ENCODE peak calls at places on chromosomes 13 and 19, in five cellular contexts. Z is AG10803, S is choroid plexus epithelial cell, P is heart right ventricle, H is Karpas-422. I is an unnamed sample.

GRCh38 chr13:113058988-113059850 is 46.4 kb upstream of the F7 start:
- DNase-seq in Z (no peak), S (peak; percentile 2), P (peak; percentile 3), H (no peak), I (no peak)

GRCh38 chr19:23698711-23699520 is 11.9 kb upstream of the ZNF675 start:
- DNase-seq in Z (no peak), S (no peak), P (no peak), H (no peak), I (peak; percentile 27)

GRCh38 chr13:69737129-69737935 is 370.3 kb upstream of the ATXN8OS start:
- DNase-seq in Z (no peak), S (no peak), P (no peak), H (no peak), I (no peak)

GRCh38 chr13:78413887-78414553 is 189.3 kb downstream of the POU4F1 start:
- DNase-seq in Z (no peak), S (no peak), P (no peak), H (no peak), I (no peak)

GRCh38 chr13:49838989-49839388 is 46.5 kb upstream of the KPNA3 start:
- DNase-seq in Z (no peak), S (no peak), P (no peak), H (no peak), I (peak; percentile 2)

GRCh38 chr13:21117104-21117809 is 55.9 kb upstream of the LATS2 start:
- DNase-seq in Z (no peak), S (no peak), P (no peak), H (no peak), I (no peak)

GRCh38 chr19:11247391-11247790 is 8.0 kb downstream of the ANGPTL8 start:
- DNase-seq in Z (no peak), S (peak; percentile 33), P (peak; percentile 91), H (no peak), I (no peak)

GRCh38 chr13:107881362-107881761 is 334.0 kb downstream of the LIG4 start:
- DNase-seq in Z (no peak), S (peak; percentile 57), P (no peak), H (no peak), I (no peak)

GRCh38 chr13:50915562-50915961 is 6.0 kb downstream of the RNASEH2B start:
- DNase-seq in Z (no peak), S (no peak), P (no peak), H (peak; percentile 74), I (peak; percentile 50)

GRCh38 chr19:14661372-14661924 is 13.2 kb downstream of the ADGRE3 start:
- DNase-seq in Z (no peak), S (no peak), P (no peak), H (no peak), I (peak; percentile 11)

GRCh38 chr19:38852231-38853044 is 2.7 kb upstream of the HNRNPL start:
- DNase-seq in Z (peak; percentile 83), S (peak; percentile 58), P (no peak), H (peak; percentile 82), I (peak; percentile 78)

GRCh38 chr13:75151081-75151643 is 330.8 kb downstream of the TBC1D4 start:
- DNase-seq in Z (peak; percentile 23), S (peak; percentile 91), P (no peak), H (no peak), I (no peak)

GRCh38 chr19:56476671-56477428 is at the start of gene ZNF667:
- DNase-seq in Z (peak; percentile 67), S (peak; percentile 38), P (no peak), H (no peak), I (peak; percentile 4)

GRCh38 chr13:26420282-26420960 is 137.1 kb upstream of the WASF3 start:
- DNase-seq in Z (peak; percentile 18), S (no peak), P (no peak), H (no peak), I (no peak)

GRCh38 chr13:51292000-51292550 is 47.4 kb upstream of the SERPINE3 start:
- DNase-seq in Z (peak; percentile 45), S (peak; percentile 63), P (no peak), H (no peak), I (no peak)

GRCh38 chr19:33374406-33374703 is 846 bp downstream of the CEBPG start:
- DNase-seq in Z (peak; percentile 44), S (peak; percentile 47), P (no peak), H (peak; percentile 69), I (no peak)

GRCh38 chr19:53768401-53768800 is 55.7 kb downstream of the NLRP12 start:
- DNase-seq in Z (no peak), S (no peak), P (no peak), H (no peak), I (no peak)

GRCh38 chr13:51266642-51267041 is 44.4 kb downstream of the FAM124A start:
- DNase-seq in Z (no peak), S (no peak), P (no peak), H (no peak), I (no peak)

GRCh38 chr19:34500656-34501120 is 19.1 kb downstream of the WTIP start:
- DNase-seq in Z (no peak), S (no peak), P (no peak), H (no peak), I (peak; percentile 24)

GRCh38 chr19:32354345-32354744 is 8.9 kb downstream of the ZNF507 start:
- DNase-seq in Z (no peak), S (no peak), P (no peak), H (no peak), I (no peak)

GRCh38 chr13:57739791-57740190 is 108.2 kb downstream of the PCDH17 start:
- DNase-seq in Z (no peak), S (no peak), P (no peak), H (no peak), I (no peak)

DNA sequence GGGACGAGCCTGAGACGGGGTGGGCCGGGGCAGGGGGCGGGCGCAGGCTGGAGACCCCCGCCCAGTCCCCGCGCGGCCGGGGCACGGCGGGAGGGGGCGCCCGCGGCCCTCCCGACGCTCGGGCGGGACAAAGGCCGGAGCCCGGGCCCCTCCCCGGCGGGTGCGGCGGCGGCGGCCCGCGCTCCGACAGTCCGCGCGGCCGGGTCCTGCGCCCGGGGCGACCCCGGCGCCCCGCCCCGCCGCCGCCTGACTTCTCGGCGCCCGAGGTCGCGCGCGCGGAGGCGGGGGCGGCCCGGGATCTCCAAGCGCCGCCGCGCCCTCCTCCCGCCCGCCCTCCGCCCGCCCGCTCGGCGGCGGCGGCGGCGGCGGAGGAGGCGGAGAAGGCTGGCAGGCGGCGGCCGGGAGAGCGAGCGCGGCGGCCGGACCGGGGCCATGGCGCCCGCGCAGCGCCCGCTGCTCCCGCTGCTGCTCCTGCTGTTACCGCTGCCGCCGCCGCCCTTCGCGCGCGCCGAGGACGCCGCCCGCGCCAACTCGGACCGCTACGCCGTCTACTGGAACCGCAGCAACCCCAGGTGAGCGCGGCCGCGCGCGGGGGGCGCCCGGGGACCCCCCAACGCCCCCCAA is at the start of gene EFNA2:
- DNase-seq in Z (no peak), S (no peak), P (no peak), H (no peak), I (no peak)
- H3K4me3 ChIP-seq in Z (no peak within 1 kb of the TSS), S (no peak within 1 kb of the TSS), P (no peak within 1 kb of the TSS), H (no peak within 1 kb of the TSS), I (peak within 1 kb of the TSS; percentile 60)

GRCh38 chr19:3396881-3397265 is 30.5 kb downstream of the NFIC start:
- DNase-seq in Z (no peak), S (no peak), P (no peak), H (no peak), I (no peak)
- H3K4me3 ChIP-seq in Z (no peak overlapping the region), S (no peak overlapping the region), P (no peak overlapping the region), H (no peak overlapping the region), I (no peak overlapping the region)

GRCh38 chr19:36152886-36153525 is 759 bp upstream of the COX7A1 start:
- DNase-seq in Z (no peak), S (no peak), P (no peak), H (no peak), I (no peak)
- H3K4me3 ChIP-seq in Z (peak overlapping the region; percentile 62), S (peak overlapping the region; percentile 60), P (peak overlapping the region; percentile 78), H (no peak overlapping the region), I (peak overlapping the region; percentile 77)

GRCh38 chr19:2039959-2040646 is 10.9 kb downstream of the MKNK2 start:
- DNase-seq in Z (no peak), S (no peak), P (no peak), H (peak; percentile 59), I (no peak)

GRCh38 chr19:2041686-2042484 is 9.2 kb downstream of the MKNK2 start:
- DNase-seq in Z (peak; percentile 84), S (peak; percentile 96), P (peak; percentile 99), H (peak; percentile 98), I (peak; percentile 97)

GRCh38 chr19:2039082-2039958 is 11.7 kb downstream of the MKNK2 start:
- DNase-seq in Z (no peak), S (no peak), P (no peak), H (peak; percentile 62), I (no peak)

GRCh38 chr19:2041436-2041685 is 9.7 kb downstream of the MKNK2 start:
- DNase-seq in Z (no peak), S (no peak), P (no peak), H (no peak), I (no peak)

DNA sequence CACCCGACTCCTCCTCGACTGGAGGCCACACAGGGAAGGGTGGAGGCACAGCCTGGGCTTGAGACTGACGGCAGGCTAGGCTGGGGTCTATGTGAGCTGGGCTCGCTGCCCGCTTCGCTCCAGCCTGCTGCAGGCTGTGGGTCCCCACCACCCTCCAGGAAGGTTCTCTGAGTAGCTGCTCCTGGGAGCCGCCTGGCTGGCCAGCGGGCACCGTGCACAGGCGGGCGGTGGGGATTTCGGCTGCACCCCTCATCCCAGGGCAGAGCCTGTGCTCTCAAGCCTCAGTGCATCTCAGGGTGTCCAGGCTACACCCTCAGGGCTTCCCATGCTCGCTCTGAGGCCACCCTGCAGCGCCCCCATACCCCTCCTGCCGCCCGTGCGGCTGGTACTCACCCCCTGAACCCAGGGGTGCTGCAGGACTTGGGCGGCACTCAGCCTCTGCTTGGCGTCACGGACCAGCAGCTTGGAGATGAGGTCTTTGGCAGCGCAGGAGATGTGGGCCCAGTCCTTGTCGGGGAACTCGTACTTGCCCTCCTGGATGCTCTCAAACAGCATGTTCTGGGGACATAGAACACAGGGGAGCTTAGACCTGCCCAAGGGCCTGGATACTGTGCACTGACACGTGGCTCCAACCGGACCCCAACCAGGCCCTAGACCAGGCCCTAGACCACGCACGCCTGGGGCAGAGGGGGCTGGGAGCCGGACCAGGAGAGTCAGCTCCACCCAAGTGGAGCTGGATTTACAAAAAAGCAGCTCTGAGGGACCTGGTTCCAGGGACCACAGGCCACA is 10.2 kb downstream of the MKNK2 start:
- DNase-seq in Z (no peak), S (no peak), P (no peak), H (peak; percentile 47), I (no peak)
- H3K4me3 ChIP-seq in Z (no peak overlapping the region), S (no peak overlapping the region), P (no peak overlapping the region), H (peak overlapping the region; percentile 57), I (no peak overlapping the region)

GRCh38 chr13:61162636-61163035 is 253.0 kb downstream of the PCDH20 start:
- DNase-seq in Z (no peak), S (no peak), P (no peak), H (no peak), I (no peak)

GRCh38 chr13:61151062-61151461 is 264.6 kb downstream of the PCDH20 start:
- DNase-seq in Z (no peak), S (no peak), P (no peak), H (no peak), I (peak; percentile 14)

GRCh38 chr13:61162106-61162505 is 253.5 kb downstream of the PCDH20 start:
- DNase-seq in Z (no peak), S (no peak), P (no peak), H (no peak), I (no peak)

DNA sequence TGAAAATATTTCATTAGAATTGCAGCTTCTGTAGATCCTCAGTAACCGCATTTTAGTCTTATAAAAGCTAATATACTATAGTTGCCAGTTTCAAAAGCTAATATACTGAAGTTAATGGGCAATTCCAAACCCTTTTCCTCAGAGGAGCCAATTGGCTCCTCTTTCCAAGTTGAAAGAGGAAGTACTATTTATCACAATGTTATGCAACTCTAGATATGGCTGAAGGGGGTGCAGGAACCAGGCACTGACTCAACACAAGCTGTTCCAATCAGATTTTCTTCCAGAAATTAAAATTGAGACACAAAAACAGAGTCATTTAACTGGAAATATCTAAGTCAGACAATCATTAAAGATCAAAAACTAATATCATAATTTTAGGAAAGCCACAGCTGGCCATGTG is 258.9 kb downstream of the PCDH20 start:
- DNase-seq in Z (no peak), S (no peak), P (no peak), H (no peak), I (no peak)
- H3K4me3 ChIP-seq in Z (no peak overlapping the region), S (no peak overlapping the region), P (no peak overlapping the region), H (no peak overlapping the region), I (no peak overlapping the region)

I was measured in GM23338.